ENCODE peak calls at places on chromosomes 7 and 10, in five cellular contexts. One of them, this sample, is unnamed.

GRCh38 chr7:132298782-132299181 is 277.5 kb downstream of the PLXNA4 start:
- DNase-seq in Right ventricle myocardium inferior: no peak
- DNase-seq in fibroblast of pulmonary artery: peak
- DNase-seq in NCI-H2171 treated with DMSO at 0.1 percent for 48 hours: no peak
- DNase-seq in ovary: no peak
- DNase-seq in this sample: peak

GRCh38 chr10:88680958-88681357 is 16.7 kb downstream of the LIPF start:
- DNase-seq in ovary: no peak
- DNase-seq in fibroblast of pulmonary artery: peak
- DNase-seq in NCI-H2171 treated with DMSO at 0.1 percent for 48 hours: no peak
- DNase-seq in Right ventricle myocardium inferior: no peak
- DNase-seq in this sample: no peak

GRCh38 chr7:135557455-135558336 is at the start of gene NUP205:
- DNase-seq in NCI-H2171 treated with DMSO at 0.1 percent for 48 hours: peak
- DNase-seq in fibroblast of pulmonary artery: peak
- DNase-seq in ovary: peak
- DNase-seq in Right ventricle myocardium inferior: peak
- DNase-seq in this sample: peak

GRCh38 chr10:112949875-112950507 is at the start of gene TCF7L2:
- DNase-seq in NCI-H2171 treated with DMSO at 0.1 percent for 48 hours: peak
- DNase-seq in Right ventricle myocardium inferior: peak
- DNase-seq in ovary: peak
- DNase-seq in fibroblast of pulmonary artery: peak
- DNase-seq in this sample: peak

GRCh38 chr7:128963327-128963757 is 25.6 kb downstream of the IRF5 start:
- DNase-seq in Right ventricle myocardium inferior: no peak
- DNase-seq in NCI-H2171 treated with DMSO at 0.1 percent for 48 hours: no peak
- DNase-seq in ovary: no peak
- DNase-seq in fibroblast of pulmonary artery: peak
- DNase-seq in this sample: no peak

GRCh38 chr7:142899661-142900060 is 14.1 kb upstream of the TRPV6 start:
- DNase-seq in ovary: no peak
- DNase-seq in fibroblast of pulmonary artery: no peak
- DNase-seq in NCI-H2171 treated with DMSO at 0.1 percent for 48 hours: no peak
- DNase-seq in Right ventricle myocardium inferior: no peak
- DNase-seq in this sample: no peak

GRCh38 chr10:108411181-108411580 is 1246.7 kb upstream of the SORCS1 start:
- DNase-seq in Right ventricle myocardium inferior: no peak
- DNase-seq in fibroblast of pulmonary artery: no peak
- DNase-seq in ovary: no peak
- DNase-seq in NCI-H2171 treated with DMSO at 0.1 percent for 48 hours: no peak
- DNase-seq in this sample: no peak

GRCh38 chr7:94400643-94401042 is 5.9 kb downstream of the COL1A2 start:
- DNase-seq in NCI-H2171 treated with DMSO at 0.1 percent for 48 hours: no peak
- DNase-seq in Right ventricle myocardium inferior: no peak
- DNase-seq in fibroblast of pulmonary artery: peak
- DNase-seq in ovary: no peak
- DNase-seq in this sample: peak

GRCh38 chr10:98030093-98030821 is at the start of gene CRTAC1:
- DNase-seq in NCI-H2171 treated with DMSO at 0.1 percent for 48 hours: peak
- DNase-seq in fibroblast of pulmonary artery: peak
- DNase-seq in ovary: peak
- DNase-seq in Right ventricle myocardium inferior: peak
- DNase-seq in this sample: peak

GRCh38 chr7:54719425-54719824 is 39.6 kb downstream of the SEC61G start:
- DNase-seq in ovary: no peak
- DNase-seq in Right ventricle myocardium inferior: no peak
- DNase-seq in NCI-H2171 treated with DMSO at 0.1 percent for 48 hours: no peak
- DNase-seq in fibroblast of pulmonary artery: no peak
- DNase-seq in this sample: no peak

GRCh38 chr10:88866454-88866853 is 13.6 kb upstream of the STAMBPL1 start:
- DNase-seq in NCI-H2171 treated with DMSO at 0.1 percent for 48 hours: no peak
- DNase-seq in Right ventricle myocardium inferior: no peak
- DNase-seq in ovary: no peak
- DNase-seq in fibroblast of pulmonary artery: no peak
- DNase-seq in this sample: no peak

GRCh38 chr7:87151701-87152111 is 547 bp upstream of the DMTF1 start:
- DNase-seq in NCI-H2171 treated with DMSO at 0.1 percent for 48 hours: no peak
- DNase-seq in ovary: no peak
- DNase-seq in fibroblast of pulmonary artery: no peak
- DNase-seq in Right ventricle myocardium inferior: no peak
- DNase-seq in this sample: no peak

GRCh38 chr7:71486856-71487628 is 355.1 kb downstream of the GALNT17 start:
- DNase-seq in fibroblast of pulmonary artery: peak
- DNase-seq in Right ventricle myocardium inferior: no peak
- DNase-seq in NCI-H2171 treated with DMSO at 0.1 percent for 48 hours: peak
- DNase-seq in ovary: no peak
- DNase-seq in this sample: peak

GRCh38 chr10:70346155-70346554 is 36.3 kb downstream of the LRRC20 start:
- DNase-seq in Right ventricle myocardium inferior: no peak
- DNase-seq in ovary: no peak
- DNase-seq in NCI-H2171 treated with DMSO at 0.1 percent for 48 hours: no peak
- DNase-seq in fibroblast of pulmonary artery: no peak
- DNase-seq in this sample: no peak

GRCh38 chr10:7988985-7989384 is 65.5 kb upstream of the GATA3 start:
- DNase-seq in Right ventricle myocardium inferior: no peak
- DNase-seq in ovary: no peak
- DNase-seq in NCI-H2171 treated with DMSO at 0.1 percent for 48 hours: no peak
- DNase-seq in fibroblast of pulmonary artery: no peak
- DNase-seq in this sample: no peak

GRCh38 chr7:97145068-97145467 is 27.6 kb downstream of the SDHAF3 start:
- DNase-seq in NCI-H2171 treated with DMSO at 0.1 percent for 48 hours: peak
- DNase-seq in ovary: no peak
- DNase-seq in Right ventricle myocardium inferior: no peak
- DNase-seq in fibroblast of pulmonary artery: peak
- DNase-seq in this sample: peak

GRCh38 chr10:70478191-70479160 is at the start of gene PALD1:
- DNase-seq in NCI-H2171 treated with DMSO at 0.1 percent for 48 hours: peak
- DNase-seq in Right ventricle myocardium inferior: peak
- DNase-seq in fibroblast of pulmonary artery: peak
- DNase-seq in ovary: peak
- DNase-seq in this sample: peak

GRCh38 chr10:72277340-72277995 is 3.7 kb downstream of the DDIT4 start:
- DNase-seq in Right ventricle myocardium inferior: no peak
- DNase-seq in fibroblast of pulmonary artery: no peak
- DNase-seq in ovary: no peak
- DNase-seq in NCI-H2171 treated with DMSO at 0.1 percent for 48 hours: no peak
- DNase-seq in this sample: no peak

GRCh38 chr7:117269417-117269816 is 53.4 kb downstream of the WNT2 start:
- DNase-seq in Right ventricle myocardium inferior: no peak
- DNase-seq in NCI-H2171 treated with DMSO at 0.1 percent for 48 hours: no peak
- DNase-seq in ovary: no peak
- DNase-seq in fibroblast of pulmonary artery: peak
- DNase-seq in this sample: peak

GRCh38 chr10:101839421-101840063 is 4.1 kb downstream of the KCNIP2 start:
- DNase-seq in ovary: no peak
- DNase-seq in fibroblast of pulmonary artery: peak
- DNase-seq in Right ventricle myocardium inferior: no peak
- DNase-seq in NCI-H2171 treated with DMSO at 0.1 percent for 48 hours: peak
- DNase-seq in this sample: no peak

GRCh38 chr7:158567153-158567603 is 20.4 kb downstream of the PTPRN2 start:
- DNase-seq in Right ventricle myocardium inferior: no peak
- DNase-seq in fibroblast of pulmonary artery: no peak
- DNase-seq in NCI-H2171 treated with DMSO at 0.1 percent for 48 hours: no peak
- DNase-seq in ovary: no peak
- DNase-seq in this sample: no peak

GRCh38 chr7:116363637-116364432 is 135.7 kb upstream of the CAV2 start:
- DNase-seq in NCI-H2171 treated with DMSO at 0.1 percent for 48 hours: no peak
- DNase-seq in fibroblast of pulmonary artery: peak
- DNase-seq in Right ventricle myocardium inferior: no peak
- DNase-seq in ovary: no peak
- DNase-seq in this sample: no peak

GRCh38 chr7:50554431-50554830 is 10.8 kb downstream of the DDC start:
- DNase-seq in NCI-H2171 treated with DMSO at 0.1 percent for 48 hours: no peak
- DNase-seq in fibroblast of pulmonary artery: no peak
- DNase-seq in Right ventricle myocardium inferior: no peak
- DNase-seq in ovary: no peak
- DNase-seq in this sample: no peak

GRCh38 chr7:99975782-99976521 is at the start of gene AZGP1:
- DNase-seq in fibroblast of pulmonary artery: no peak
- DNase-seq in Right ventricle myocardium inferior: peak
- DNase-seq in NCI-H2171 treated with DMSO at 0.1 percent for 48 hours: no peak
- DNase-seq in ovary: no peak
- DNase-seq in this sample: no peak

GRCh38 chr10:112182808-112183328 is 697 bp downstream of the GPAM start:
- DNase-seq in NCI-H2171 treated with DMSO at 0.1 percent for 48 hours: no peak
- DNase-seq in ovary: no peak
- DNase-seq in Right ventricle myocardium inferior: no peak
- DNase-seq in fibroblast of pulmonary artery: peak
- DNase-seq in this sample: no peak